ENCODE peak calls at places on chromosomes 12 and 14, in seven cellular contexts. O is SK-N-SH, J is PC-3, K is tibial artery, I is mesenchymal stem cell, H is endothelial cell of umbilical vein, X is H9. M is an unnamed sample.

GRCh38 chr14:96754845-96755184 is 42.4 kb upstream of the VRK1 start:
- DNase-seq in O (no peak), J (no peak), K (no peak), I (no peak), H (no peak), X (peak), M (no peak)

GRCh38 chr14:31781578-31781977 is 220.4 kb downstream of the NUBPL start:
- DNase-seq in O (no peak), J (peak), K (no peak), I (no peak), H (no peak), X (no peak), M (no peak)

GRCh38 chr14:105419055-105419304 is 647 bp upstream of the MTA1 start:
- DNase-seq in O (no peak), J (no peak), K (no peak), I (no peak), H (no peak), X (no peak), M (no peak)

GRCh38 chr14:61466249-61466904 is 145.0 kb downstream of the PRKCH start:
- DNase-seq in O (no peak), J (peak), K (peak), I (peak), H (peak), X (peak), M (peak)

GRCh38 chr12:117060236-117060926 is 38.8 kb downstream of the TESC start:
- DNase-seq in O (no peak), J (peak), K (no peak), I (no peak), H (no peak), X (peak), M (no peak)

GRCh38 chr14:81990312-81990761 is 456.7 kb upstream of the SEL1L start:
- DNase-seq in O (peak), J (peak), K (no peak), I (peak), H (peak), X (peak), M (no peak)

GRCh38 chr12:121926874-121927706 is 8.7 kb downstream of the CFAP251 start:
- DNase-seq in O (no peak), J (no peak), K (no peak), I (no peak), H (no peak), X (no peak), M (no peak)

GRCh38 chr14:92490239-92490959 is 23.2 kb upstream of the RIN3 start:
- DNase-seq in O (no peak), J (no peak), K (no peak), I (no peak), H (no peak), X (peak), M (no peak)

GRCh38 chr12:21296751-21297406 is 37.8 kb downstream of the SLCO1A2 start:
- DNase-seq in O (peak), J (peak), K (no peak), I (peak), H (peak), X (no peak), M (no peak)

GRCh38 chr12:124744659-124745467 is 118.8 kb downstream of the SCARB1 start:
- DNase-seq in O (peak), J (peak), K (no peak), I (no peak), H (no peak), X (peak), M (peak)

GRCh38 chr14:106442857-106443256 is 916.5 kb downstream of the TMEM121 start:
- DNase-seq in O (no peak), J (no peak), K (no peak), I (no peak), H (no peak), X (no peak), M (no peak)

GRCh38 chr14:32980178-32980886 is 41.7 kb downstream of the NPAS3 start:
- DNase-seq in O (no peak), J (no peak), K (no peak), I (no peak), H (no peak), X (no peak), M (no peak)

GRCh38 chr14:30569216-30569902 is 10.4 kb downstream of the G2E3 start:
- DNase-seq in O (no peak), J (no peak), K (no peak), I (no peak), H (no peak), X (no peak), M (no peak)

GRCh38 chr12:46209914-46210834 is 58.7 kb downstream of the SLC38A1 start:
- DNase-seq in O (no peak), J (peak), K (no peak), I (no peak), H (peak), X (no peak), M (peak)

GRCh38 chr12:11834104-11834812 is 184.8 kb downstream of the ETV6 start:
- DNase-seq in O (no peak), J (peak), K (no peak), I (peak), H (peak), X (peak), M (no peak)

GRCh38 chr14:81323094-81323493 is 77.0 kb downstream of the STON2 start:
- DNase-seq in O (no peak), J (no peak), K (no peak), I (no peak), H (no peak), X (no peak), M (no peak)

GRCh38 chr12:78088391-78088832 is 257.7 kb downstream of the NAV3 start:
- DNase-seq in O (no peak), J (no peak), K (no peak), I (peak), H (peak), X (no peak), M (no peak)
- H3K27ac ChIP-seq in O (no peak), J (no peak), K (no peak), I (no peak), H (peak), X (no peak), M (no peak)

GRCh38 chr12:28092396-28092795 is 97.9 kb upstream of the CCDC91 start:
- DNase-seq in O (no peak), J (no peak), K (no peak), I (no peak), H (no peak), X (no peak), M (no peak)
- H3K27ac ChIP-seq in O (no peak), J (no peak), K (no peak), I (no peak), H (no peak), X (no peak), M (no peak)

GRCh38 chr14:101358320-101358569 is 203.1 kb upstream of the DIO3 start:
- DNase-seq in O (no peak), J (no peak), K (no peak), I (no peak), H (no peak), X (no peak), M (no peak)

GRCh38 chr14:101357559-101358319 is 203.6 kb upstream of the DIO3 start:
- DNase-seq in O (no peak), J (no peak), K (no peak), I (no peak), H (no peak), X (no peak), M (peak)

GRCh38 chr14:101360045-101360931 is 201.0 kb upstream of the DIO3 start:
- DNase-seq in O (no peak), J (no peak), K (peak), I (no peak), H (no peak), X (no peak), M (peak)

GRCh38 chr14:101359221-101360044 is 201.9 kb upstream of the DIO3 start:
- DNase-seq in O (no peak), J (no peak), K (peak), I (no peak), H (no peak), X (no peak), M (peak)

DNA sequence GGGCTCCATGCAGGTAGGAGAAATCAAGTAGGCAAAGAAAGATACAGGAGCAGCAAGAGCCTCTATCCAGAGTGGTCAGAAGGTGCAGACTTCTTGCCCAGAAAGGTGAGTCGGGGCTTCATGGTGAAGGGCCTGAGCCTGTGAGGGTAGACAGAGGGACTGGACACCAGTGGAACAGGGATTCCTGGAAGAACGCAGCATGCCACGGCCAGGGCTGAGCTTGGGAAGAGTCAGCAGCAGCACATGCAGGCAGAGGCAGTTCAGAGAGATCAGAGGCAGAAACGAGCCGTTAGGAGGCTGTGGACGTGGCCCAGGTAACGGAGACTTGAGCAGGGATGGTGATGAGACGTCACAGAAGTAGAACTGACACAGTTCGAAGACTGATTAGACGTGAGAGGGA is 202.6 kb upstream of the DIO3 start:
- DNase-seq in O (no peak), J (no peak), K (no peak), I (no peak), H (no peak), X (no peak), M (no peak)
- H3K27ac ChIP-seq in O (no peak), J (no peak), K (no peak), I (no peak), H (no peak), X (no peak), M (peak)

GRCh38 chr12:12993367-12993766 is 6.7 kb downstream of the HEBP1 start:
- DNase-seq in O (no peak), J (no peak), K (no peak), I (no peak), H (no peak), X (no peak), M (no peak)
- H3K27ac ChIP-seq in O (no peak), J (no peak), K (peak), I (peak), H (no peak), X (no peak), M (no peak)

DNA sequence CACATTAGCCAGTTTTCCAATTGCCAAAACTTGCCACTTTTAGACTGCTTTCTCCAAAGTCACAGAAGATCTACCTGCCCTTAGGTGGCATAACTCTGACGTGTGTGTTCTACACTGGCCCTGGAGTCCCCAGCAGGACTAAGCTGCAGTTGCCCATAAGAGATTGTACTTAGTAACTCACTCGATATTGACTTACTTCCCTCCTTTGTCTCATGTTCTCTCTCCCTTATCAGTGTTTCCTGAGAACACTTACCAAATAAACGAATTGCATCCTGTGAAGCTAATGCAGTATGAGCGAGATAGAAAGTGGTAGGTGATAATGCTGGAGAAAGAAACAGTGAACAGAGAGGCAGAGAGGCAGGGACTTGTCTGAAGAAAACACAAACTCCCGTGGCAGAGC is 117.2 kb downstream of the NUAK1 start:
- DNase-seq in O (no peak), J (no peak), K (no peak), I (peak), H (peak), X (no peak), M (no peak)
- H3K27ac ChIP-seq in O (no peak), J (no peak), K (peak), I (peak), H (peak), X (no peak), M (no peak)

DNA sequence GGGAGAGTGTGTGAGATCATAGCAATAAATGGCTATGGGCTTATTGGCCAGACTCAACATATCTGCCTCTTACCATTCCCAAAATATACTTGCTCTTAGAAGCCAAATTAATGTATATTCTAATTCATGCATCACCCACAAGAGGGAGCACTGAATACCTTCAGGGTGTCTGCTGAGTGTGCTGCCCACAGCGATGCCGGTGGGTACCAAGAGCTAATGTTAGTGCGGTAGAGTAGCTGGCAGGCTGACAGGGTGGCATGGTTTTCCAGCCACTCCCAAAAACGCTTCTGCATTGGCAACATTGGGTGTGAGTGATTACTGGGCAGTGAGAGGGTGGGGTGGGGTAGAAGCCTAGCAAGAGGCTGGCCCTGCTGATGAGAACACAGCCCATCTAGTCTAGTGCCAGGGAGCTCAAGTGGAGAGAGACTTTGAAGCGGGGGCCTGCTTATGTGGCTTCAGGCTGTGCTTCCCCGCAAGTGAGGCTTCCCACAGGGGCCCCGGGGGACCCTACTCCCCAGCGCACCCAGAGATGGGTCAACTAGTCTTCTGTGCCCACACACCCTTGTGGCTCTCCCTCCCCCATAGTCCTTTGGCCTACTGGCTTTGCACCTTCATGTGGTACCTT is 9.2 kb upstream of the PLEKHD1 start:
- DNase-seq in O (peak), J (peak), K (no peak), I (peak), H (peak), X (no peak), M (no peak)
- H3K27ac ChIP-seq in O (no peak), J (no peak), K (no peak), I (no peak), H (no peak), X (no peak), M (no peak)

GRCh38 chr12:49675137-49675536 is 32.1 kb downstream of the FMNL3 start:
- DNase-seq in O (no peak), J (no peak), K (no peak), I (no peak), H (no peak), X (no peak), M (no peak)

GRCh38 chr12:49673446-49674317 is 33.5 kb downstream of the FMNL3 start:
- DNase-seq in O (peak), J (no peak), K (peak), I (peak), H (peak), X (peak), M (peak)

GRCh38 chr12:49680075-49680474 is 27.1 kb downstream of the FMNL3 start:
- DNase-seq in O (no peak), J (no peak), K (no peak), I (no peak), H (no peak), X (no peak), M (no peak)

GRCh38 chr12:49674318-49674985 is 32.8 kb downstream of the FMNL3 start:
- DNase-seq in O (no peak), J (no peak), K (no peak), I (peak), H (no peak), X (no peak), M (no peak)

GRCh38 chr12:49678711-49679110 is 28.5 kb downstream of the FMNL3 start:
- DNase-seq in O (no peak), J (no peak), K (no peak), I (no peak), H (no peak), X (no peak), M (no peak)
- H3K27ac ChIP-seq in O (no peak), J (no peak), K (no peak), I (no peak), H (no peak), X (no peak), M (no peak)

GRCh38 chr12:33588725-33589405 is 149.2 kb upstream of the SYT10 start:
- DNase-seq in O (no peak), J (no peak), K (no peak), I (no peak), H (no peak), X (no peak), M (no peak)

GRCh38 chr12:33581613-33582122 is 142.0 kb upstream of the SYT10 start:
- DNase-seq in O (no peak), J (no peak), K (no peak), I (no peak), H (no peak), X (no peak), M (no peak)

GRCh38 chr12:33588082-33588712 is 148.6 kb upstream of the SYT10 start:
- DNase-seq in O (no peak), J (peak), K (no peak), I (peak), H (no peak), X (no peak), M (no peak)

GRCh38 chr12:33589609-33590114 is 150.0 kb upstream of the SYT10 start:
- DNase-seq in O (no peak), J (no peak), K (no peak), I (no peak), H (no peak), X (no peak), M (no peak)

GRCh38 chr12:33586576-33586975 is 147.0 kb upstream of the SYT10 start:
- DNase-seq in O (no peak), J (peak), K (no peak), I (no peak), H (no peak), X (no peak), M (no peak)
- H3K27ac ChIP-seq in O (no peak), J (peak), K (no peak), I (no peak), H (no peak), X (no peak), M (no peak)

DNA sequence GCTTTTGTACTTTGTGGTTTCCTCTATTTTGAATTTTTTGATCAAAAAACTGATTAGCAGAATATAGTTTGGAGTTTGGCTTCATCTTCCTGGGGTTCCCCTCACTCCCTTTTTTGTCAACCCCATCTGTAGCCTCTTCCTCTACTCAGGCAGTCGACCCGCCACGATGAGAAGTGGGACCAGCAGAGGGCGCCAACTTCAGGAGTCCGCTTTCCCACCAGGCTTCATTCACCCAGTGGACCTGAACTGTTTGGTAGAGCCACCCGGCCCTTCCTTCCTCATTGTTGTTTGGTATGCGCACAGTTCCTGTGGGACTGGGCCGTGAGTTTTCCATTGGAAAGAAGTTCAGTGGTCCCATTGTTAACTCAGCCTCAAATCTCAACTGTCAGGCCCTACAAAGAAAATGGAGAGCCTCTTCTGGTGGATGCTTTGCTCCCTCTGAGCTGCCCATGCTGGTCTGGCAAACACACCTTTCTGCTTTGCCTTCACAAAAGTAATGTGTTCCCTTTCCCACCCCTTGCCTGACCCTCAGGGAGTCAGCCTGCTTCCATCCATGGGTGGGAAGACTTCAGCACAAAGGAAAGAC is 21.7 kb downstream of the TMBIM6 start:
- DNase-seq in O (peak), J (peak), K (peak), I (peak), H (peak), X (peak), M (peak)
- H3K27ac ChIP-seq in O (no peak), J (no peak), K (no peak), I (no peak), H (peak), X (no peak), M (peak)

DNA sequence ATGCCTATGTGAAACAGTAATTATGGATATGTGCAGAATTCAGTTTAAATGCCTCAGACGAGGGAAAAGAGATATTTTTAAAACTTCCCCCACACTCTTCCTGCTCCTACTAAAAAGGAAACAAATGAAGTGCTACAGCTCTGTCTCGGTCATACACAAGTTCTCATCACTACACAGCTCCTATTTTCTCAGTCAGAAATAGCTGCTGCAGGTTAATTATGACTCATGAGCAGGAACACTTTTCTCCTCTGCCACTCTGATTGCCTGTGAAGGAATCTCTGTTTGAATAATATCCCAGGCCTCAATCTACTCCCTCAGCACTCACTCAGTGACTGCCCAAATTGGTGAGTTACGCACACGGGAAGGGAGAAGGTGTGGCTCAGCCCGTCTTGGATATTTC is 703.6 kb upstream of the FLRT2 start:
- DNase-seq in O (no peak), J (peak), K (no peak), I (no peak), H (peak), X (no peak), M (no peak)
- H3K27ac ChIP-seq in O (no peak), J (peak), K (no peak), I (no peak), H (no peak), X (no peak), M (no peak)

M was measured in psoas muscle.